ENCODE peak calls at places on chromosomes 7 and 10, in seven cellular contexts. X is IMR-90, M is mucosa of descending colon, A is endothelial cell, C is AG10803, T is HFFc6, K is mesothelial cell of epicardium. D is an unnamed sample.
A peak's percentile ranks its signal among the peaks of the same experiment; 100 is the strongest.

GRCh38 chr10:119348516-119349240 is 141.3 kb downstream of the GRK5 start:
- DNase-seq in X (peak; percentile 54), M (no peak), A (no peak), C (peak; percentile 42), T (no peak), K (no peak), D (no peak)

GRCh38 chr10:30098624-30099023 is 39.2 kb upstream of the JCAD start:
- DNase-seq in X (peak; percentile 92), M (no peak), A (no peak), C (peak; percentile 94), T (peak; percentile 92), K (no peak), D (no peak)

GRCh38 chr7:78099715-78100477 is 301.3 kb downstream of the PHTF2 start:
- DNase-seq in X (peak; percentile 85), M (no peak), A (no peak), C (peak; percentile 90), T (peak; percentile 42), K (no peak), D (no peak)

GRCh38 chr7:157707983-157708720 is 371.3 kb downstream of the DNAJB6 start:
- DNase-seq in X (no peak), M (no peak), A (no peak), C (no peak), T (no peak), K (no peak), D (no peak)

GRCh38 chr7:9711259-9711658 is 1262.4 kb upstream of the PHF14 start:
- DNase-seq in X (no peak), M (no peak), A (no peak), C (no peak), T (no peak), K (no peak), D (no peak)

GRCh38 chr7:109059089-109059488 is 489.4 kb downstream of the DNAJB9 start:
- DNase-seq in X (no peak), M (no peak), A (no peak), C (no peak), T (no peak), K (no peak), D (no peak)

GRCh38 chr10:30374353-30374752 is 25.3 kb upstream of the MTPAP start:
- DNase-seq in X (no peak), M (no peak), A (no peak), C (no peak), T (no peak), K (no peak), D (no peak)

GRCh38 chr10:46523881-46524470 is 32.5 kb downstream of the GPRIN2 start:
- DNase-seq in X (peak; percentile 94), M (peak; percentile 46), A (no peak), C (peak; percentile 70), T (peak; percentile 99), K (peak; percentile 21), D (no peak)

GRCh38 chr7:28685660-28686417 is 272.3 kb downstream of the TRIL start:
- DNase-seq in X (peak; percentile 99), M (peak; percentile 89), A (peak; percentile 52), C (peak; percentile 98), T (peak; percentile 99), K (peak; percentile 78), D (peak; percentile 97)

GRCh38 chr10:110524179-110524863 is 26.6 kb downstream of the DUSP5 start:
- DNase-seq in X (no peak), M (no peak), A (no peak), C (no peak), T (no peak), K (no peak), D (no peak)

GRCh38 chr10:14476641-14477407 is 146.1 kb upstream of the FRMD4A start:
- DNase-seq in X (peak; percentile 77), M (no peak), A (no peak), C (peak; percentile 94), T (peak; percentile 4), K (no peak), D (no peak)

GRCh38 chr10:44769449-44769848 is 141.7 kb upstream of the TMEM72 start:
- DNase-seq in X (no peak), M (no peak), A (no peak), C (no peak), T (no peak), K (no peak), D (no peak)

GRCh38 chr10:127922675-127923366 is 15.9 kb downstream of the PTPRE start:
- DNase-seq in X (peak; percentile 55), M (no peak), A (no peak), C (peak; percentile 88), T (peak; percentile 21), K (no peak), D (no peak)

GRCh38 chr10:60816624-60817023 is 38.3 kb downstream of the CDK1 start:
- DNase-seq in X (peak; percentile 90), M (peak; percentile 70), A (peak; percentile 36), C (peak; percentile 90), T (peak; percentile 85), K (no peak), D (no peak)

GRCh38 chr7:140559410-140559809 is 80.1 kb upstream of the MKRN1 start:
- DNase-seq in X (no peak), M (no peak), A (no peak), C (no peak), T (no peak), K (no peak), D (no peak)

GRCh38 chr10:98038333-98038732 is 7.9 kb upstream of the CRTAC1 start:
- DNase-seq in X (no peak), M (no peak), A (no peak), C (no peak), T (no peak), K (no peak), D (no peak)

GRCh38 chr10:80537705-80538480 is at the start of gene SH2D4B:
- DNase-seq in X (no peak), M (peak; percentile 2), A (no peak), C (no peak), T (no peak), K (no peak), D (peak; percentile 81)

GRCh38 chr10:21526184-21526951 is 886 bp upstream of the SKIDA1 start:
- DNase-seq in X (peak; percentile 64), M (peak; percentile 70), A (peak; percentile 75), C (peak; percentile 88), T (peak; percentile 59), K (peak; percentile 67), D (peak; percentile 95)

DNA sequence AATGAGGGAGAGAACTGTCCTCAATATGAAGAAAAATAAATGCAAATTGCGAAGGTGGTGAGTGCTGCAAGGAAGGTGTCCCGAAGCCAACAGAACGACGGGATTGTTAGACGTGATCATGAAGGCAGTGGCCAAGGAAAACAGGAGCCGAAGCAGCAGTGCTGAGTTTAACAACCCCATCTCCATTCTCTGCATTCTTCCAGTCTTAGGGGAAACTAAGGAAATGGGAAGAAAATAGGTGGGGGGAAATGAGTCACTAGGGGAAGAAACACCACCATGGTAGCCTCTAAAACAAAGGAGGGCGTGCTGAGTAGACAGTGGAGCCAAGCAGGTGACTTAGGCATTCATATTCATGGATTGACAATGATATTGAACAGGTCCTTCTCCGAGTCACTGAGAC is 192.2 kb upstream of the AKR1E2 start:
- DNase-seq in X (no peak), M (no peak), A (no peak), C (no peak), T (no peak), K (no peak), D (no peak)
- TF ChIP-seq CTCF in X (no peak), M (no peak), A (no peak), C (no peak), T (no peak), K (no peak), D (no peak)

DNA sequence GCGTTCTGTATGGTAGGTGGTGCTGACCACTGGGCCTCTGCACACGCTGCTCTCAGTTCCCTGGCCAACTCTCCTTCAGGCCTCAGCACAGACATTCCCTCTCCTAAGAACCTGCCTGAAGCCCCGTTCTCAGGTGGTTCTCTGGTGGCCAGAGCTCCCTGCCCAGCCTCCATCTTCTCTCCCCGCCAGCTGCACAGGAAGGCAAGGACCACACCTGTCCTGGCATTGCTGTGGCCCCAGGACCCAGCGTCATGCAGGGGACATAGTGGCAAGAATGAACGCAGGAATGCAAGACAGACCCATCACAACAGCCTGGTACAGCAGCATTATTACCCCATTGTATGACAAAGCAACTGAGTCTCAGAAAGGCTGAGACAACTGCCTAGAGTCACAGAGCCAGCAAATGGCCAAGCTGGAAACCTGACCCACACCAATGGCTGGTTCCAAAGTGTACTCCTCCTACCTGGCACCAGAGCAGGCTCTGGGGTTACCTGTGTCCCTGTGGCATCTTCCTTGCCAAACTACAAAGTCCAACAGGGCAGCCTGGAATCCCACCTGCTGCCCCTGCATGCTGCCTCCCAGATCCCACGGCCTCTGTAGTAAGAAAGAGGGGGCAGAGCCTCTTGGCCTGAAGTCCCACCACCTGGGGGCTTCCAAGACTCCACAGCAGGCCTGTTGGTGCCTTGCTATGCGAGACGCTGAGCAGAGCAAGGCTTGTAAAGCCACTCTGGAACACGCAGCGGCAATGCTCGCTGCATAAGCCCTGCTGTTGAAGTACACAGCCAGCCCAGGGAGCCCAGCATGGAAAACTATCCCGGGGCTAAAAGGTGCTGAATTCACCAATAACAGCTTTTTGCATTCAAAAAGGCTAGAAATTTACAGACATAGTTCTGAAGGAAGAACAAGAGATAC is 73.3 kb downstream of the CHST15 start:
- DNase-seq in X (no peak), M (no peak), A (no peak), C (no peak), T (no peak), K (no peak), D (no peak)
- TF ChIP-seq CTCF in X (no peak), M (no peak), A (no peak), C (no peak), T (no peak), K (no peak), D (no peak)

GRCh38 chr10:63722537-63722936 is 201.3 kb downstream of the REEP3 start:
- DNase-seq in X (peak; percentile 64), M (no peak), A (peak; percentile 18), C (peak; percentile 92), T (peak; percentile 71), K (no peak), D (no peak)

GRCh38 chr10:63726883-63727282 is 205.7 kb downstream of the REEP3 start:
- DNase-seq in X (no peak), M (no peak), A (no peak), C (no peak), T (no peak), K (no peak), D (no peak)

GRCh38 chr10:63723320-63723719 is 202.1 kb downstream of the REEP3 start:
- DNase-seq in X (no peak), M (no peak), A (no peak), C (no peak), T (no peak), K (no peak), D (no peak)

GRCh38 chr10:63723741-63724140 is 202.5 kb downstream of the REEP3 start:
- DNase-seq in X (no peak), M (no peak), A (no peak), C (no peak), T (no peak), K (no peak), D (no peak)

DNA sequence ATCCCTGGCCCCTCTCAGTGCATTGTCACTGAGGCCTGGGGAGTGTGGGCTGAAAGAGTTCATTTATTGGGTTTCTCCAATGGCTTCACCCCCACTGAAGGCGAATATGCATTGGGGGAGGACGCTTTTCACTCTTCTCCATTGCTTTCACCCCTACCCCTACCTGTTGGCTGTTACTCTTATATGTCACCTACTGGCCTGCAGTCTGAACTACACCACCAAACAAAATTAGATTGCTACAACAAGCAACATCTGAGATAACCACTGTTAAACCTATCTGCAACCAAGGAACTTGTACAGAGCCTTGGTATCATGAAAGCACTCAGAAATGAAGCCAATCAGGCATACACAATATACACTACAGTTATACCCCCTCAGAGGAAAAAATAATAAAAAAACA is 203.7 kb downstream of the REEP3 start:
- DNase-seq in X (no peak), M (no peak), A (no peak), C (no peak), T (no peak), K (no peak), D (no peak)
- TF ChIP-seq CTCF in X (no peak), M (no peak), A (no peak), C (no peak), T (peak; percentile 53), K (no peak), D (peak; percentile 6)

GRCh38 chr10:13404305-13404759 is 56.2 kb upstream of the SEPHS1 start:
- DNase-seq in X (no peak), M (no peak), A (no peak), C (no peak), T (no peak), K (no peak), D (no peak)
- TF ChIP-seq CTCF in X (no peak), M (no peak), A (no peak), C (no peak), T (no peak), K (no peak), D (no peak)

D was measured in osteocyte.